ENCODE peak calls at places on chromosomes 11 and 22, in seven cellular contexts. F, W, T, B, O, G and D are unnamed samples.

GRCh38 chr11:44226472-44226871 is 83.5 kb downstream of the ALX4 start:
- DNase-seq in G (no peak), B (no peak), O (no peak), F (no peak), W (no peak), T (no peak), D (no peak)

GRCh38 chr22:21587803-21588611 is 20.5 kb downstream of the UBE2L3 start:
- DNase-seq in O (no peak), B (no peak), W (peak), T (peak), G (no peak), F (peak), D (peak)

GRCh38 chr11:86158716-86159669 is 85.6 kb upstream of the EED start:
- DNase-seq in O (no peak), F (no peak), G (no peak), W (no peak), B (no peak), T (no peak), D (no peak)

GRCh38 chr11:119180729-119181676 is 4.3 kb upstream of the NHERF4 start:
- DNase-seq in T (no peak), G (no peak), W (no peak), F (no peak), B (no peak), O (no peak), D (no peak)

GRCh38 chr22:43530864-43531201 is 119.0 kb downstream of the MPPED1 start:
- DNase-seq in T (no peak), B (no peak), G (no peak), O (no peak), W (no peak), F (no peak), D (peak)

GRCh38 chr11:116973270-116973669 is 125.0 kb downstream of the SIK3 start:
- DNase-seq in T (no peak), W (no peak), F (no peak), O (no peak), B (no peak), G (no peak), D (no peak)

GRCh38 chr11:77085652-77086051 is 17.0 kb upstream of the OMP start:
- DNase-seq in O (no peak), W (no peak), F (no peak), T (no peak), B (no peak), G (no peak), D (no peak)

GRCh38 chr11:47860526-47860925 is 12.4 kb upstream of the NUP160 start:
- DNase-seq in T (no peak), O (no peak), G (no peak), B (no peak), W (no peak), F (no peak), D (no peak)

GRCh38 chr11:34682822-34683221 is 61.9 kb downstream of the EHF start:
- DNase-seq in T (no peak), G (no peak), F (no peak), W (no peak), B (no peak), O (peak), D (no peak)

GRCh38 chr11:18012314-18012905 is 437 bp downstream of the SERGEF start:
- DNase-seq in W (peak), G (no peak), T (peak), B (no peak), O (no peak), F (no peak), D (peak)

GRCh38 chr11:72525466-72525865 is 91.1 kb upstream of the CLPB start:
- DNase-seq in G (no peak), W (no peak), B (no peak), O (no peak), T (no peak), F (no peak), D (no peak)

GRCh38 chr11:1500466-1501420 is 14.2 kb upstream of the MOB2 start:
- DNase-seq in G (no peak), O (no peak), T (no peak), W (no peak), B (no peak), F (no peak), D (no peak)

GRCh38 chr11:66008468-66009101 is 3.2 kb upstream of the CST6 start:
- DNase-seq in G (no peak), W (no peak), O (no peak), B (no peak), T (no peak), F (no peak), D (no peak)

GRCh38 chr11:15618583-15619032 is 503.9 kb downstream of the INSC start:
- DNase-seq in G (no peak), B (no peak), T (no peak), W (no peak), F (no peak), O (no peak), D (no peak)

GRCh38 chr22:41564563-41564962 is 3.8 kb downstream of the CSDC2 start:
- DNase-seq in W (no peak), B (no peak), T (no peak), G (no peak), F (no peak), O (no peak), D (no peak)

GRCh38 chr22:24391836-24392217 is 35.6 kb upstream of the ADORA2A start:
- DNase-seq in G (no peak), F (no peak), W (no peak), O (no peak), T (no peak), B (no peak), D (no peak)

GRCh38 chr22:26770624-26771023 is 113.2 kb downstream of the MIAT start:
- DNase-seq in T (no peak), G (no peak), W (no peak), B (peak), F (no peak), O (no peak), D (no peak)

GRCh38 chr11:69378303-69379141 is 84.6 kb downstream of the MYEOV start:
- DNase-seq in O (no peak), G (no peak), F (no peak), B (no peak), W (no peak), T (no peak), D (no peak)

GRCh38 chr11:94664336-94664735 is 97.2 kb downstream of the PIWIL4 start:
- DNase-seq in O (no peak), F (no peak), T (no peak), B (no peak), G (no peak), W (no peak), D (no peak)

GRCh38 chr11:9462806-9463537 is 2.2 kb downstream of the ZNF143 start:
- DNase-seq in F (no peak), B (no peak), G (no peak), T (no peak), O (no peak), W (no peak), D (no peak)

GRCh38 chr11:85889676-85890579 is 34.7 kb downstream of the CCDC83 start:
- DNase-seq in W (no peak), T (no peak), O (peak), F (no peak), B (no peak), G (no peak), D (no peak)

GRCh38 chr11:12692238-12693074 is 18.2 kb downstream of the TEAD1 start:
- DNase-seq in B (peak), G (no peak), O (no peak), T (no peak), F (no peak), W (no peak), D (peak)

GRCh38 chr11:117204283-117205080 is 5.3 kb downstream of the TAGLN start:
- DNase-seq in W (no peak), O (no peak), T (no peak), F (no peak), B (no peak), G (no peak), D (no peak)

GRCh38 chr11:16924826-16925494 is 89.3 kb downstream of the PLEKHA7 start:
- DNase-seq in W (no peak), B (no peak), T (no peak), O (no peak), G (no peak), F (no peak), D (peak)

GRCh38 chr11:75355051-75355450 is 3.6 kb upstream of the ARRB1 start:
- DNase-seq in W (no peak), G (no peak), F (no peak), T (no peak), O (no peak), B (no peak), D (no peak)

GRCh38 chr22:46961591-46962290 is 199.3 kb downstream of the TBC1D22A start:
- DNase-seq in G (no peak), B (no peak), O (no peak), W (no peak), F (no peak), T (no peak), D (no peak)

GRCh38 chr11:113043704-113044103 is 82.5 kb downstream of the NCAM1 start:
- DNase-seq in T (no peak), W (no peak), F (no peak), B (no peak), O (no peak), G (no peak), D (no peak)

GRCh38 chr11:111308140-111308539 is 9.8 kb downstream of the POU2AF3 start:
- DNase-seq in B (no peak), F (no peak), G (no peak), T (no peak), O (no peak), W (no peak), D (no peak)

GRCh38 chr11:87425391-87425790 is 387.7 kb downstream of the TMEM135 start:
- DNase-seq in B (no peak), T (no peak), W (no peak), G (no peak), F (no peak), O (no peak), D (no peak)

GRCh38 chr11:14751975-14752407 is 108.4 kb downstream of the PDE3B start:
- DNase-seq in B (no peak), W (no peak), T (no peak), F (no peak), O (no peak), G (no peak), D (no peak)

GRCh38 chr11:59025097-59025496 is 61.0 kb upstream of the GLYATL1B start:
- DNase-seq in F (no peak), W (no peak), T (no peak), G (no peak), O (no peak), B (no peak), D (no peak)

GRCh38 chr11:67663515-67664212 is 10.8 kb downstream of the ALDH3B2 start:
- DNase-seq in G (no peak), B (no peak), W (no peak), F (no peak), O (no peak), T (no peak), D (no peak)